ENCODE peak calls at places on chromosomes 12 and 14, in five cellular contexts. Y is mesendoderm, S is neuronal stem cell, O is IMR-90, B is mesenchymal stem cell. W is an unnamed sample.

GRCh38 chr14:33796356-33796755 is 154.5 kb downstream of the EGLN3 start:
- DNase-seq in O (no peak), B (peak; percentile 62), Y (peak; percentile 57), S (no peak), W (no peak)

GRCh38 chr12:57087689-57088441 is 1.0 kb upstream of the NAB2 start:
- DNase-seq in O (peak; percentile 98), B (peak; percentile 99), Y (peak; percentile 98), S (peak; percentile 94), W (peak; percentile 98)

GRCh38 chr14:26175659-26176058 is 422.2 kb downstream of the NOVA1 start:
- DNase-seq in Y (no peak), S (no peak), O (no peak), B (no peak), W (no peak)

GRCh38 chr14:106518054-106518943 is 991.9 kb downstream of the TMEM121 start:
- DNase-seq in Y (no peak), B (no peak), S (no peak), O (no peak), W (no peak)

GRCh38 chr12:3084742-3085141 is 7.6 kb downstream of the TSPAN9 start:
- DNase-seq in Y (peak; percentile 87), O (no peak), S (no peak), B (no peak), W (peak; percentile 94)

GRCh38 chr14:76152333-76152681 is 585 bp downstream of the GPATCH2L start:
- DNase-seq in S (peak; percentile 17), Y (peak; percentile 87), O (peak; percentile 91), B (peak; percentile 97), W (peak; percentile 80)

GRCh38 chr12:48995061-48995879 is 3.9 kb downstream of the DDN start:
- DNase-seq in S (peak; percentile 74), Y (peak; percentile 95), O (peak; percentile 73), B (peak; percentile 85), W (peak; percentile 95)

GRCh38 chr14:79645753-79646362 is 565.4 kb downstream of the DIO2 start:
- DNase-seq in B (no peak), S (no peak), Y (no peak), O (no peak), W (no peak)

GRCh38 chr12:122988036-122988435 is 7.6 kb downstream of the ARL6IP4 start:
- DNase-seq in B (no peak), Y (no peak), O (no peak), S (no peak), W (no peak)

GRCh38 chr14:87492556-87492955 is 500.4 kb downstream of the GALC start:
- DNase-seq in S (no peak), Y (no peak), B (no peak), O (no peak), W (no peak)

GRCh38 chr12:49979061-49979586 is 6.4 kb downstream of the AQP6 start:
- DNase-seq in S (no peak), Y (no peak), B (no peak), O (no peak), W (no peak)

GRCh38 chr12:74254784-74255183 is 282.9 kb upstream of the ATXN7L3B start:
- DNase-seq in Y (no peak), B (no peak), S (no peak), O (no peak), W (no peak)

GRCh38 chr12:459430-460258 is at the start of gene B4GALNT3:
- DNase-seq in O (no peak), Y (peak; percentile 79), B (peak; percentile 20), S (peak; percentile 57), W (peak; percentile 92)

GRCh38 chr14:63949696-63950095 is 96.9 kb downstream of the SYNE2 start:
- DNase-seq in S (no peak), O (peak; percentile 65), Y (no peak), B (peak; percentile 46), W (no peak)

GRCh38 chr12:89421093-89421835 is 69.0 kb upstream of the DUSP6 start:
- DNase-seq in B (no peak), Y (peak; percentile 93), O (no peak), S (no peak), W (no peak)

GRCh38 chr12:47397664-47398281 is 308.1 kb downstream of the RPAP3 start:
- DNase-seq in B (peak; percentile 64), Y (peak; percentile 80), O (peak; percentile 76), S (no peak), W (peak; percentile 47)

GRCh38 chr12:92947589-92948215 is 18.6 kb upstream of the EEA1 start:
- DNase-seq in Y (no peak), S (no peak), B (no peak), O (no peak), W (no peak)

GRCh38 chr14:105476937-105477658 is 2.5 kb downstream of the CRIP2 start:
- DNase-seq in S (no peak), O (no peak), Y (no peak), B (no peak), W (no peak)

GRCh38 chr12:99067171-99067785 is 422.2 kb downstream of the APAF1 start:
- DNase-seq in B (no peak), O (no peak), S (no peak), Y (no peak), W (no peak)

GRCh38 chr14:31965735-31966598 is 111.1 kb upstream of the ARHGAP5 start:
- DNase-seq in S (no peak), B (no peak), O (peak; percentile 4), Y (peak; percentile 10), W (no peak)

GRCh38 chr12:130761537-130762318 is 45.6 kb upstream of the RIMBP2 start:
- DNase-seq in B (peak; percentile 29), S (peak; percentile 44), Y (peak; percentile 61), O (peak; percentile 41), W (peak; percentile 80)

GRCh38 chr14:105389976-105390848 is 8.1 kb upstream of the TEX22 start:
- DNase-seq in B (no peak), S (no peak), Y (no peak), O (no peak), W (no peak)

GRCh38 chr14:24816011-24816928 is 182.3 kb upstream of the GZMB start:
- DNase-seq in O (peak; percentile 37), B (no peak), Y (no peak), S (no peak), W (no peak)

GRCh38 chr12:49232940-49233841 is 31.7 kb upstream of the TUBA1C start:
- DNase-seq in Y (peak; percentile 68), S (peak; percentile 65), B (peak; percentile 71), O (peak; percentile 56), W (peak; percentile 71)

GRCh38 chr14:102501751-102502315 is 7.7 kb downstream of the ANKRD9 start:
- DNase-seq in Y (no peak), O (no peak), B (no peak), S (no peak), W (peak; percentile 47)

GRCh38 chr12:46177842-46178608 is 90.8 kb downstream of the SLC38A1 start:
- DNase-seq in S (no peak), B (no peak), Y (no peak), O (no peak), W (no peak)

DNA sequence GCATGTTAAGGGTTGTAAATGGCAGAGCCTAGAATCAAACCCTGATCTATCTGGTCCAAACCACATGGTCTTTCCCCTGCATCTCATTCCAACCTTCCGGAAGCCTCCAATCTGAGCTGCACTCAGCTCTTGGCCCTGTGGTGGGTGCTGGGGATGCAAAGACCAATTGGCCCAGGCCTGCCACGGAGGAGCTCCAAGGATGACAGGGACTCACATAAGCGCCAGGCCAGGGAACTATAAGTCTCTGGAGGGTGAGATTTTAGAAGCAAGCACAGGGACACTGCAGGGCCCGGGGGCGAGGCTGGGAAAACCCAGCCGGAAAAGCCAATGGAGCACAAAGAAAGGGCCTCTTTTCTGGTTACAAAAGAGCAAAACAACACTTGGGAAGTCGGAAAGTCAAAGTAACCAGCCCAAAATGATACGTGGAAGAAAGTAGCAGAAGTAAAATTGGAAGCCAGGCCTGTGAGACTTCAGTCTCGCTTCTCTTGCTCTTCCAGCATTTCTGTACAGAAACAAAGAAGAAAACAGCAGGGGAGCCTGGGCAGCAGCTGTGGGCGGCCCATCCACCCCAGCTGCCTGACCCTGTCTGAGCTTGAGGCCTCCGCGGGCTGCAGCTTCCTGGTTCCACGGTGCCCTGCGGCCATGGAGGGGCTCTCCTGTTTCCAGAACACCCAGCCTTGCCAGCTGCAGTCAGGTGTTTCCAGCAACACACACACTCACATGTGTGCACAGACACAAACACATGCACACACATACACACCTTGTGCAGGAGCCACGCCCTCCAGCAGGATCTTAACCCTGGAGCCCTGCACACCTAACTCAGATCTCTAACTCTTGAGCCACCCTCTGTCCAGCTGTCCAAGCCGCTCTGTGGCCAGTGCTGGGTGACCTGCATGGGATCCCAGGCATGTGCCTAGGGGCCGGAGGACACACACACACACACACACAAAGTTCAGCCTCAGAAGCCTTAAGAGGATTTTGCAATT is 178.2 kb downstream of the BCL11B start:
- DNase-seq in B (no peak), O (no peak), Y (no peak), S (peak; percentile 11), W (no peak)
- H3K18ac ChIP-seq in B (no peak overlapping the region), O (no peak overlapping the region), Y (no peak overlapping the region), S (peak overlapping the region; percentile 96), W (no peak overlapping the region)

GRCh38 chr12:12008931-12009611 is 61.7 kb upstream of the BCL2L14 start:
- DNase-seq in Y (peak; percentile 92), O (peak; percentile 31), S (peak; percentile 76), B (peak; percentile 77), W (peak; percentile 93)
- H2BK5ac ChIP-seq in Y (no peak overlapping the region), O (no peak overlapping the region), S (no peak overlapping the region), B (peak overlapping the region; percentile 24), W (no peak overlapping the region)

DNA sequence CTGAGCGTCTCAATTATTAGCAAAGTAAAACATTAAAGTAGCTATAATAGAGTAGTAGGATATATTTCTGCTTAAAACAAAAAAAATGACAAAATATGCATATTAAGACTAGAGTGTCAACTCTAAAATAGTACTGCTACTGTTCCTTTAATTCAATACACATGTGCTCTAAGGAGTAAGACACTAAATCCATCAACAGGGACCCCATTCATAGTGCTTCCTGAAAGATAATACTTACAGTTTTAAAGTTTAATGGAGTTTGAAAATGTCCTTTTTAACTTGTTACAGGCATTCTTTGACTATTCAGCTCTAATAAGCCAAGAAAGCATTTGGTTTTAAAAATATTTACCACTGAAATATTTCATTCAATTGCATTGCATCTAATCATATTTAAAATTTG is 145.2 kb downstream of the ADAMTS20 start:
- DNase-seq in S (no peak), Y (no peak), B (no peak), O (no peak), W (no peak)
- H3K18ac ChIP-seq in S (no peak overlapping the region), Y (no peak overlapping the region), B (no peak overlapping the region), O (no peak overlapping the region), W (no peak overlapping the region)

DNA sequence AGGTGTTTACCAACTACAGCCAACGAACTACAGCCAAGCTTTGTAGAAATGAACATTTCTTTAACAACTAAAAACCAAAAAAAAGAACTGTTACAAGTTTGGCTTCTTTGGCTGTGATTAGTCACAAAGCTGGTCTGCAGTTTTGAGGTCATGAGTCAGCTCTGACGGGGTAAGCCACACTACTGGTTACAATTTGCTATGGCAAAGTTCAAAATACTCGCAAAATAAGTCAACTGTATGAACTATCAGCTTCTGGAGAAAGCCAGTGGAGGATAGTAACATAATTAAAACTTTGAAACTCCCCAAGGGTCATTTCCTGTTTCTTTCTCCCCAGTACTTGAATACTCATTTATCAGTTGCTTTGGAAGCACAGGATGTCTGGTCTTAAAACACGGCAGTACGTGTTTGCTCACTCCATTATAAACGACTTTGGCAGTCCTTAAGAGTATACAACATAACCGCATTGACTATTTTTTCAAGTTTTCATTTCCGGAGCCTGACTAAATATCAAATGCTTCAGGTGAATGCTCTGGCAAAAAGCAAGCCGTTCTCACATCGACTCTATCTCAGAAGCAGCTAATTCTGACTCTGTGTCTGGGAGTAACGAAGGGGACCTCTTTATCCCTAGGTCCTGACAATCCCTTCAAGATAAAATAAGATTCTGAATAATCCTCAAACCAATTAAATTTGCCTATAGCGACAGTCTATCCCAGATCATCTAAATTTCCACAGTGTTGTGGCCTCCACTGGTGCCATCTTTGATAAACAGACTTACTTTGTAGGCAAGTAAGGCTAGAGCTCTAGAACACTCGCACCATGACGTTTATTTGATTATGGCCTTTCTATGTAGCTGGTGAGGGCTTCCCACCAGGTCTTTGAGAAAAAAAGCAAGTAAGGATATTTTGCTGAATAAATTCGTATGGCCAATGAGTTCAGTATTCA is 10.6 kb downstream of the PHLDA1 start:
- DNase-seq in S (no peak), O (peak; percentile 99), B (peak; percentile 99), Y (peak; percentile 54), W (no peak)
- H2BK5ac ChIP-seq in S (no peak overlapping the region), O (peak overlapping the region; percentile 91), B (peak overlapping the region; percentile 73), Y (peak overlapping the region; percentile 51), W (no peak overlapping the region)